ENCODE peak calls at places on chromosomes 11 and 22, in ten cellular contexts. One of them, this sample, is unnamed.

GRCh38 chr11:131579932-131580387 is 209.5 kb downstream of the NTM start:
- DNase-seq in activated CD4-positive, CD25-positive, alpha-beta regulatory T cell: no peak
- DNase-seq in SHP77: peak; percentile 23
- DNase-seq in Caco-2: peak; percentile 51
- DNase-seq in epithelial cell of esophagus: peak; percentile 3
- DNase-seq in mucosa of gallbladder: no peak
- DNase-seq in cerebellar cortex: peak; percentile 56
- DNase-seq in activated CD8-positive, alpha-beta memory T cell treated with anti-CD3 and anti-CD28 coated beads for 4 hours: no peak
- DNase-seq in psoas muscle: no peak
- DNase-seq in H9: peak; percentile 76
- DNase-seq in this sample: peak; percentile 73

GRCh38 chr11:9005087-9005486 is 1.3 kb upstream of the NRIP3 start:
- DNase-seq in SHP77: no peak
- DNase-seq in H9: no peak
- DNase-seq in mucosa of gallbladder: no peak
- DNase-seq in activated CD8-positive, alpha-beta memory T cell treated with anti-CD3 and anti-CD28 coated beads for 4 hours: no peak
- DNase-seq in cerebellar cortex: peak; percentile 57
- DNase-seq in activated CD4-positive, CD25-positive, alpha-beta regulatory T cell: no peak
- DNase-seq in Caco-2: no peak
- DNase-seq in epithelial cell of esophagus: no peak
- DNase-seq in psoas muscle: no peak
- DNase-seq in this sample: no peak

GRCh38 chr11:76802621-76803020 is 19.5 kb downstream of the TSKU start:
- DNase-seq in activated CD8-positive, alpha-beta memory T cell treated with anti-CD3 and anti-CD28 coated beads for 4 hours: no peak
- DNase-seq in cerebellar cortex: no peak
- DNase-seq in Caco-2: no peak
- DNase-seq in SHP77: no peak
- DNase-seq in H9: no peak
- DNase-seq in psoas muscle: no peak
- DNase-seq in epithelial cell of esophagus: no peak
- DNase-seq in activated CD4-positive, CD25-positive, alpha-beta regulatory T cell: no peak
- DNase-seq in mucosa of gallbladder: no peak
- DNase-seq in this sample: peak; percentile 41

GRCh38 chr11:74024630-74025029 is 15.7 kb upstream of the UCP3 start:
- DNase-seq in SHP77: no peak
- DNase-seq in mucosa of gallbladder: peak; percentile 32
- DNase-seq in epithelial cell of esophagus: peak; percentile 75
- DNase-seq in activated CD8-positive, alpha-beta memory T cell treated with anti-CD3 and anti-CD28 coated beads for 4 hours: no peak
- DNase-seq in psoas muscle: peak; percentile 81
- DNase-seq in cerebellar cortex: no peak
- DNase-seq in Caco-2: no peak
- DNase-seq in activated CD4-positive, CD25-positive, alpha-beta regulatory T cell: no peak
- DNase-seq in H9: no peak
- DNase-seq in this sample: no peak

GRCh38 chr22:22913989-22914388 is 26.4 kb downstream of the IGLL5 start:
- DNase-seq in SHP77: no peak
- DNase-seq in cerebellar cortex: no peak
- DNase-seq in activated CD4-positive, CD25-positive, alpha-beta regulatory T cell: no peak
- DNase-seq in Caco-2: no peak
- DNase-seq in H9: no peak
- DNase-seq in mucosa of gallbladder: no peak
- DNase-seq in activated CD8-positive, alpha-beta memory T cell treated with anti-CD3 and anti-CD28 coated beads for 4 hours: no peak
- DNase-seq in epithelial cell of esophagus: no peak
- DNase-seq in psoas muscle: peak; percentile 20
- DNase-seq in this sample: no peak

GRCh38 chr11:65291613-65292012 is 23.1 kb upstream of the CDC42EP2 start:
- DNase-seq in Caco-2: no peak
- DNase-seq in activated CD4-positive, CD25-positive, alpha-beta regulatory T cell: no peak
- DNase-seq in mucosa of gallbladder: no peak
- DNase-seq in SHP77: no peak
- DNase-seq in H9: no peak
- DNase-seq in cerebellar cortex: no peak
- DNase-seq in psoas muscle: no peak
- DNase-seq in activated CD8-positive, alpha-beta memory T cell treated with anti-CD3 and anti-CD28 coated beads for 4 hours: no peak
- DNase-seq in epithelial cell of esophagus: no peak
- DNase-seq in this sample: no peak

GRCh38 chr11:108530426-108530825 is 32.2 kb upstream of the POGLUT3 start:
- DNase-seq in cerebellar cortex: peak; percentile 77
- DNase-seq in activated CD8-positive, alpha-beta memory T cell treated with anti-CD3 and anti-CD28 coated beads for 4 hours: no peak
- DNase-seq in H9: no peak
- DNase-seq in SHP77: no peak
- DNase-seq in mucosa of gallbladder: no peak
- DNase-seq in activated CD4-positive, CD25-positive, alpha-beta regulatory T cell: no peak
- DNase-seq in epithelial cell of esophagus: no peak
- DNase-seq in Caco-2: no peak
- DNase-seq in psoas muscle: no peak
- DNase-seq in this sample: no peak

GRCh38 chr11:125929445-125930075 is 16.3 kb upstream of the VSIG10L2 start:
- DNase-seq in activated CD4-positive, CD25-positive, alpha-beta regulatory T cell: no peak
- DNase-seq in SHP77: no peak
- DNase-seq in mucosa of gallbladder: no peak
- DNase-seq in epithelial cell of esophagus: no peak
- DNase-seq in psoas muscle: no peak
- DNase-seq in activated CD8-positive, alpha-beta memory T cell treated with anti-CD3 and anti-CD28 coated beads for 4 hours: no peak
- DNase-seq in cerebellar cortex: no peak
- DNase-seq in Caco-2: no peak
- DNase-seq in H9: no peak
- DNase-seq in this sample: no peak

GRCh38 chr22:44188986-44189630 is 8.4 kb downstream of the PARVG start:
- DNase-seq in H9: no peak
- DNase-seq in psoas muscle: no peak
- DNase-seq in activated CD4-positive, CD25-positive, alpha-beta regulatory T cell: no peak
- DNase-seq in SHP77: no peak
- DNase-seq in activated CD8-positive, alpha-beta memory T cell treated with anti-CD3 and anti-CD28 coated beads for 4 hours: no peak
- DNase-seq in Caco-2: peak; percentile 21
- DNase-seq in cerebellar cortex: no peak
- DNase-seq in epithelial cell of esophagus: no peak
- DNase-seq in mucosa of gallbladder: no peak
- DNase-seq in this sample: no peak

GRCh38 chr11:15816270-15816871 is 540.0 kb downstream of the SOX6 start:
- DNase-seq in Caco-2: no peak
- DNase-seq in psoas muscle: no peak
- DNase-seq in activated CD4-positive, CD25-positive, alpha-beta regulatory T cell: no peak
- DNase-seq in activated CD8-positive, alpha-beta memory T cell treated with anti-CD3 and anti-CD28 coated beads for 4 hours: no peak
- DNase-seq in SHP77: no peak
- DNase-seq in H9: no peak
- DNase-seq in cerebellar cortex: no peak
- DNase-seq in epithelial cell of esophagus: peak; percentile 83
- DNase-seq in mucosa of gallbladder: no peak
- DNase-seq in this sample: no peak

GRCh38 chr11:128860571-128861361 is 6.3 kb downstream of the KCNJ1 start:
- DNase-seq in H9: no peak
- DNase-seq in mucosa of gallbladder: no peak
- DNase-seq in SHP77: no peak
- DNase-seq in cerebellar cortex: no peak
- DNase-seq in activated CD4-positive, CD25-positive, alpha-beta regulatory T cell: no peak
- DNase-seq in activated CD8-positive, alpha-beta memory T cell treated with anti-CD3 and anti-CD28 coated beads for 4 hours: no peak
- DNase-seq in psoas muscle: no peak
- DNase-seq in Caco-2: no peak
- DNase-seq in epithelial cell of esophagus: no peak
- DNase-seq in this sample: no peak

GRCh38 chr11:99351620-99352019 is 330.9 kb downstream of the CNTN5 start:
- DNase-seq in H9: no peak
- DNase-seq in psoas muscle: no peak
- DNase-seq in activated CD4-positive, CD25-positive, alpha-beta regulatory T cell: no peak
- DNase-seq in mucosa of gallbladder: no peak
- DNase-seq in SHP77: no peak
- DNase-seq in cerebellar cortex: peak; percentile 7
- DNase-seq in Caco-2: no peak
- DNase-seq in activated CD8-positive, alpha-beta memory T cell treated with anti-CD3 and anti-CD28 coated beads for 4 hours: no peak
- DNase-seq in epithelial cell of esophagus: no peak
- DNase-seq in this sample: no peak

GRCh38 chr11:65043881-65044501 is 3.0 kb downstream of the SAC3D1 start:
- DNase-seq in cerebellar cortex: peak; percentile 17
- DNase-seq in Caco-2: no peak
- DNase-seq in mucosa of gallbladder: peak; percentile 18
- DNase-seq in epithelial cell of esophagus: no peak
- DNase-seq in H9: no peak
- DNase-seq in SHP77: no peak
- DNase-seq in psoas muscle: peak; percentile 63
- DNase-seq in activated CD4-positive, CD25-positive, alpha-beta regulatory T cell: no peak
- DNase-seq in activated CD8-positive, alpha-beta memory T cell treated with anti-CD3 and anti-CD28 coated beads for 4 hours: no peak
- DNase-seq in this sample: no peak

GRCh38 chr11:75852406-75853017 is 37.5 kb downstream of the UVRAG start:
- DNase-seq in epithelial cell of esophagus: no peak
- DNase-seq in psoas muscle: no peak
- DNase-seq in SHP77: no peak
- DNase-seq in mucosa of gallbladder: no peak
- DNase-seq in Caco-2: no peak
- DNase-seq in activated CD8-positive, alpha-beta memory T cell treated with anti-CD3 and anti-CD28 coated beads for 4 hours: no peak
- DNase-seq in H9: no peak
- DNase-seq in cerebellar cortex: no peak
- DNase-seq in activated CD4-positive, CD25-positive, alpha-beta regulatory T cell: no peak
- DNase-seq in this sample: no peak

GRCh38 chr11:109140857-109141515 is 281.0 kb upstream of the C11orf87 start:
- DNase-seq in H9: no peak
- DNase-seq in activated CD8-positive, alpha-beta memory T cell treated with anti-CD3 and anti-CD28 coated beads for 4 hours: no peak
- DNase-seq in mucosa of gallbladder: no peak
- DNase-seq in epithelial cell of esophagus: no peak
- DNase-seq in Caco-2: no peak
- DNase-seq in SHP77: no peak
- DNase-seq in activated CD4-positive, CD25-positive, alpha-beta regulatory T cell: no peak
- DNase-seq in cerebellar cortex: no peak
- DNase-seq in psoas muscle: no peak
- DNase-seq in this sample: no peak

GRCh38 chr11:5226732-5227327 is at the start of gene HBB:
- DNase-seq in activated CD8-positive, alpha-beta memory T cell treated with anti-CD3 and anti-CD28 coated beads for 4 hours: no peak
- DNase-seq in Caco-2: no peak
- DNase-seq in activated CD4-positive, CD25-positive, alpha-beta regulatory T cell: no peak
- DNase-seq in H9: no peak
- DNase-seq in SHP77: no peak
- DNase-seq in cerebellar cortex: no peak
- DNase-seq in epithelial cell of esophagus: peak; percentile 14
- DNase-seq in mucosa of gallbladder: no peak
- DNase-seq in psoas muscle: no peak
- DNase-seq in this sample: no peak

GRCh38 chr11:15286465-15286864 is 171.7 kb downstream of the INSC start:
- DNase-seq in mucosa of gallbladder: no peak
- DNase-seq in H9: no peak
- DNase-seq in SHP77: no peak
- DNase-seq in psoas muscle: no peak
- DNase-seq in epithelial cell of esophagus: no peak
- DNase-seq in activated CD4-positive, CD25-positive, alpha-beta regulatory T cell: no peak
- DNase-seq in Caco-2: no peak
- DNase-seq in activated CD8-positive, alpha-beta memory T cell treated with anti-CD3 and anti-CD28 coated beads for 4 hours: no peak
- DNase-seq in cerebellar cortex: no peak
- DNase-seq in this sample: no peak

GRCh38 chr11:12193515-12194336 is 83.3 kb downstream of the MICAL2 start:
- DNase-seq in SHP77: no peak
- DNase-seq in activated CD4-positive, CD25-positive, alpha-beta regulatory T cell: no peak
- DNase-seq in epithelial cell of esophagus: no peak
- DNase-seq in cerebellar cortex: no peak
- DNase-seq in mucosa of gallbladder: no peak
- DNase-seq in Caco-2: no peak
- DNase-seq in H9: no peak
- DNase-seq in psoas muscle: no peak
- DNase-seq in activated CD8-positive, alpha-beta memory T cell treated with anti-CD3 and anti-CD28 coated beads for 4 hours: no peak
- DNase-seq in this sample: peak; percentile 23

GRCh38 chr11:7536102-7536501 is 22.3 kb downstream of the PPFIBP2 start:
- DNase-seq in Caco-2: no peak
- DNase-seq in SHP77: no peak
- DNase-seq in H9: peak; percentile 44
- DNase-seq in activated CD4-positive, CD25-positive, alpha-beta regulatory T cell: no peak
- DNase-seq in cerebellar cortex: no peak
- DNase-seq in psoas muscle: no peak
- DNase-seq in epithelial cell of esophagus: no peak
- DNase-seq in mucosa of gallbladder: no peak
- DNase-seq in activated CD8-positive, alpha-beta memory T cell treated with anti-CD3 and anti-CD28 coated beads for 4 hours: no peak
- DNase-seq in this sample: peak; percentile 50

GRCh38 chr22:45170001-45170466 is 6.3 kb downstream of the NUP50 start:
- DNase-seq in activated CD8-positive, alpha-beta memory T cell treated with anti-CD3 and anti-CD28 coated beads for 4 hours: no peak
- DNase-seq in epithelial cell of esophagus: peak; percentile 43
- DNase-seq in SHP77: no peak
- DNase-seq in activated CD4-positive, CD25-positive, alpha-beta regulatory T cell: no peak
- DNase-seq in H9: no peak
- DNase-seq in psoas muscle: no peak
- DNase-seq in mucosa of gallbladder: no peak
- DNase-seq in Caco-2: peak; percentile 82
- DNase-seq in cerebellar cortex: no peak
- DNase-seq in this sample: peak; percentile 85

GRCh38 chr11:22780914-22781593 is 48.5 kb downstream of the SVIP start:
- DNase-seq in Caco-2: no peak
- DNase-seq in activated CD4-positive, CD25-positive, alpha-beta regulatory T cell: no peak
- DNase-seq in cerebellar cortex: no peak
- DNase-seq in activated CD8-positive, alpha-beta memory T cell treated with anti-CD3 and anti-CD28 coated beads for 4 hours: no peak
- DNase-seq in psoas muscle: no peak
- DNase-seq in mucosa of gallbladder: no peak
- DNase-seq in SHP77: no peak
- DNase-seq in epithelial cell of esophagus: no peak
- DNase-seq in H9: no peak
- DNase-seq in this sample: no peak

GRCh38 chr22:39316440-39317083 is 2.9 kb downstream of the RPL3 start:
- DNase-seq in epithelial cell of esophagus: peak; percentile 93
- DNase-seq in activated CD4-positive, CD25-positive, alpha-beta regulatory T cell: peak; percentile 57
- DNase-seq in cerebellar cortex: peak; percentile 86
- DNase-seq in Caco-2: peak; percentile 69
- DNase-seq in H9: peak; percentile 88
- DNase-seq in psoas muscle: peak; percentile 86
- DNase-seq in mucosa of gallbladder: peak; percentile 79
- DNase-seq in activated CD8-positive, alpha-beta memory T cell treated with anti-CD3 and anti-CD28 coated beads for 4 hours: peak; percentile 67
- DNase-seq in SHP77: peak; percentile 40
- DNase-seq in this sample: peak; percentile 92

GRCh38 chr11:660681-661444 is 23.8 kb downstream of the DRD4 start:
- DNase-seq in SHP77: no peak
- DNase-seq in psoas muscle: no peak
- DNase-seq in epithelial cell of esophagus: no peak
- DNase-seq in H9: no peak
- DNase-seq in Caco-2: no peak
- DNase-seq in activated CD8-positive, alpha-beta memory T cell treated with anti-CD3 and anti-CD28 coated beads for 4 hours: no peak
- DNase-seq in mucosa of gallbladder: no peak
- DNase-seq in activated CD4-positive, CD25-positive, alpha-beta regulatory T cell: no peak
- DNase-seq in cerebellar cortex: peak; percentile 63
- DNase-seq in this sample: no peak

GRCh38 chr11:69718147-69718546 is 14.3 kb upstream of the FGF19 start:
- DNase-seq in psoas muscle: no peak
- DNase-seq in SHP77: peak; percentile 63
- DNase-seq in H9: peak; percentile 89
- DNase-seq in mucosa of gallbladder: no peak
- DNase-seq in activated CD4-positive, CD25-positive, alpha-beta regulatory T cell: no peak
- DNase-seq in Caco-2: peak; percentile 69
- DNase-seq in epithelial cell of esophagus: peak; percentile 31
- DNase-seq in activated CD8-positive, alpha-beta memory T cell treated with anti-CD3 and anti-CD28 coated beads for 4 hours: no peak
- DNase-seq in cerebellar cortex: peak; percentile 50
- DNase-seq in this sample: peak; percentile 86

GRCh38 chr11:66082936-66083698 is 13.0 kb downstream of the PACS1 start:
- DNase-seq in epithelial cell of esophagus: peak; percentile 22
- DNase-seq in mucosa of gallbladder: peak; percentile 29
- DNase-seq in H9: no peak
- DNase-seq in activated CD8-positive, alpha-beta memory T cell treated with anti-CD3 and anti-CD28 coated beads for 4 hours: no peak
- DNase-seq in cerebellar cortex: peak; percentile 56
- DNase-seq in activated CD4-positive, CD25-positive, alpha-beta regulatory T cell: no peak
- DNase-seq in SHP77: peak; percentile 52
- DNase-seq in psoas muscle: no peak
- DNase-seq in Caco-2: no peak
- DNase-seq in this sample: no peak

GRCh38 chr11:70606248-70606950 is 208.1 kb downstream of the CTTN start:
- DNase-seq in activated CD4-positive, CD25-positive, alpha-beta regulatory T cell: no peak
- DNase-seq in mucosa of gallbladder: no peak
- DNase-seq in psoas muscle: peak; percentile 14
- DNase-seq in cerebellar cortex: peak; percentile 33
- DNase-seq in H9: no peak
- DNase-seq in epithelial cell of esophagus: no peak
- DNase-seq in activated CD8-positive, alpha-beta memory T cell treated with anti-CD3 and anti-CD28 coated beads for 4 hours: no peak
- DNase-seq in SHP77: no peak
- DNase-seq in Caco-2: no peak
- DNase-seq in this sample: no peak

GRCh38 chr22:43516996-43517635 is 105.3 kb downstream of the MPPED1 start:
- DNase-seq in epithelial cell of esophagus: no peak
- DNase-seq in activated CD8-positive, alpha-beta memory T cell treated with anti-CD3 and anti-CD28 coated beads for 4 hours: no peak
- DNase-seq in Caco-2: no peak
- DNase-seq in activated CD4-positive, CD25-positive, alpha-beta regulatory T cell: no peak
- DNase-seq in SHP77: no peak
- DNase-seq in mucosa of gallbladder: no peak
- DNase-seq in cerebellar cortex: no peak
- DNase-seq in psoas muscle: no peak
- DNase-seq in H9: no peak
- DNase-seq in this sample: no peak

GRCh38 chr22:23745780-23746179 is 5.1 kb downstream of the ZNF70 start:
- DNase-seq in H9: no peak
- DNase-seq in SHP77: no peak
- DNase-seq in epithelial cell of esophagus: no peak
- DNase-seq in mucosa of gallbladder: no peak
- DNase-seq in psoas muscle: no peak
- DNase-seq in activated CD4-positive, CD25-positive, alpha-beta regulatory T cell: no peak
- DNase-seq in cerebellar cortex: no peak
- DNase-seq in Caco-2: no peak
- DNase-seq in activated CD8-positive, alpha-beta memory T cell treated with anti-CD3 and anti-CD28 coated beads for 4 hours: no peak
- DNase-seq in this sample: no peak

This sample was measured in islet precursor cell.